ENCODE peak calls at places on chromosomes 4 and X, in five cellular contexts. X is prostate gland, Z is posterior vena cava, N is NCI-H1694 treated with DMSO at 0.1 percent for 48 hours, C is keratinocyte. I is an unnamed sample.
A peak's percentile ranks its signal among the peaks of the same experiment; 100 is the strongest.

GRCh38 chr4:180234730-180235129 is 2008.5 kb upstream of the TENM3 start:
- DNase-seq in X (no peak), Z (no peak), N (no peak), C (no peak), I (no peak)

GRCh38 chr4:80361329-80361900 is 25.9 kb downstream of the CFAP299 start:
- DNase-seq in X (no peak), Z (no peak), N (peak; percentile 30), C (no peak), I (no peak)

GRCh38 chr4:70365479-70365878 is 4.9 kb downstream of the SMR3A start:
- DNase-seq in X (no peak), Z (no peak), N (no peak), C (peak; percentile 38), I (peak; percentile 77)

GRCh38 chr4:75545526-75545925 is 10.3 kb upstream of the ODAPH start:
- DNase-seq in X (no peak), Z (no peak), N (no peak), C (no peak), I (no peak)

GRCh38 chr4:140581078-140581477 is 12.3 kb upstream of the UCP1 start:
- DNase-seq in X (no peak), Z (no peak), N (no peak), C (no peak), I (no peak)

GRCh38 chr4:183255487-183255886 is 64.6 kb downstream of the CLDN22 start:
- DNase-seq in X (no peak), Z (no peak), N (no peak), C (no peak), I (no peak)

GRCh38 chr4:2068198-2068470 is 9.0 kb downstream of the NAT8L start:
- DNase-seq in X (no peak), Z (no peak), N (no peak), C (no peak), I (no peak)

GRCh38 chr4:183444953-183445543 is 612 bp downstream of the CDKN2AIP start:
- DNase-seq in X (peak; percentile 24), Z (peak; percentile 89), N (peak; percentile 17), C (no peak), I (no peak)

GRCh38 chr4:95516528-95517011 is 32.2 kb downstream of the UNC5C start:
- DNase-seq in X (no peak), Z (no peak), N (no peak), C (no peak), I (no peak)

GRCh38 chr4:120005527-120005926 is 61.1 kb downstream of the MAD2L1 start:
- DNase-seq in X (no peak), Z (no peak), N (no peak), C (no peak), I (no peak)

GRCh38 chr4:2141022-2141761 is 82.1 kb downstream of the NAT8L start:
- DNase-seq in X (no peak), Z (no peak), N (no peak), C (no peak), I (no peak)

GRCh38 chrX:72021975-72022374 is 109.7 kb downstream of the RTL5 start:
- DNase-seq in X (no peak), Z (peak; percentile 32), N (peak; percentile 22), C (no peak), I (no peak)

GRCh38 chrX:71118985-71119535 is 664 bp downstream of the MED12 start:
- DNase-seq in X (no peak), Z (no peak), N (no peak), C (no peak), I (no peak)

GRCh38 chr4:24857996-24858395 is 54.8 kb downstream of the CCDC149 start:
- DNase-seq in X (no peak), Z (no peak), N (no peak), C (no peak), I (no peak)

GRCh38 chrX:73963682-73964081 is 340.3 kb upstream of the ZCCHC13 start:
- DNase-seq in X (no peak), Z (no peak), N (no peak), C (no peak), I (no peak)

GRCh38 chr4:121256346-121256745 is 92.2 kb upstream of the TNIP3 start:
- DNase-seq in X (no peak), Z (no peak), N (no peak), C (no peak), I (peak; percentile 56)

I was measured in epithelial cell of prostate.